ENCODE peak calls at places on chromosome 11, in six cellular contexts. A is fibroblast of lung; Z is CD8-positive, alpha-beta memory T cell; J is PC-3; W is left ventricle myocardium inferior; G is spleen. C is an unnamed sample.

GRCh38 chr11:76152741-76153608 is 53.3 kb downstream of the WNT11 start:
- DNase-seq in Z (no peak), G (peak; percentile 77), A (no peak), W (no peak), J (no peak), C (no peak)

GRCh38 chr11:662689-663274 is 25.7 kb downstream of the DRD4 start:
- DNase-seq in Z (no peak), J (peak; percentile 54), W (peak; percentile 59), A (peak; percentile 64), G (peak; percentile 87), C (peak; percentile 82)

GRCh38 chr11:117759305-117759704 is 37.7 kb downstream of the DSCAML1 start:
- DNase-seq in J (no peak), A (no peak), W (no peak), Z (no peak), G (no peak), C (no peak)

GRCh38 chr11:73223998-73224730 is 6.1 kb downstream of the P2RY2 start:
- DNase-seq in W (no peak), G (peak; percentile 66), Z (no peak), J (no peak), A (no peak), C (no peak)

GRCh38 chr11:71180694-71181466 is 71.5 kb downstream of the SHANK2 start:
- DNase-seq in Z (no peak), J (no peak), W (no peak), A (no peak), G (peak; percentile 38), C (no peak)

GRCh38 chr11:119567667-119568582 is 145.0 kb upstream of the THY1 start:
- DNase-seq in W (no peak), J (peak; percentile 91), Z (no peak), G (no peak), A (peak; percentile 85), C (peak; percentile 16)

GRCh38 chr11:128632151-128632791 is 44.9 kb upstream of the ETS1 start:
- DNase-seq in G (peak; percentile 72), A (peak; percentile 73), J (peak; percentile 80), W (no peak), Z (no peak), C (peak; percentile 45)

GRCh38 chr11:122069946-122070345 is 46.1 kb downstream of the BLID start:
- DNase-seq in Z (no peak), G (no peak), A (peak; percentile 92), J (peak; percentile 38), W (peak; percentile 26), C (peak; percentile 83)

GRCh38 chr11:90701040-90701439 is 478.2 kb upstream of the CHORDC1 start:
- DNase-seq in A (no peak), Z (no peak), W (no peak), J (no peak), G (no peak), C (no peak)

GRCh38 chr11:97894978-97895377 is 1125.8 kb upstream of the CNTN5 start:
- DNase-seq in J (no peak), G (no peak), W (no peak), A (no peak), Z (no peak), C (no peak)

GRCh38 chr11:125123947-125124633 is 12.7 kb upstream of the TMEM218 start:
- DNase-seq in Z (no peak), A (peak; percentile 60), G (peak; percentile 75), J (peak; percentile 88), W (peak; percentile 32), C (peak; percentile 80)

GRCh38 chr11:69308936-69309799 is 15.2 kb downstream of the MYEOV start:
- DNase-seq in J (no peak), A (no peak), G (no peak), Z (no peak), W (no peak), C (no peak)

GRCh38 chr11:28815110-28815509 is 706.9 kb downstream of the METTL15 start:
- DNase-seq in Z (no peak), G (no peak), A (no peak), J (peak; percentile 10), W (no peak), C (no peak)

GRCh38 chr11:101008961-101009684 is 120.5 kb downstream of the PGR start:
- DNase-seq in G (no peak), W (no peak), A (no peak), Z (no peak), J (no peak), C (no peak)

GRCh38 chr11:108664730-108665525 is at the start of gene DDX10:
- DNase-seq in J (peak; percentile 99), W (peak; percentile 98), A (peak; percentile 98), Z (peak; percentile 96), G (peak; percentile 97), C (peak; percentile 98)

GRCh38 chr11:64637346-64638016 is 46.5 kb downstream of the SLC22A12 start:
- DNase-seq in J (no peak), A (no peak), G (no peak), Z (no peak), W (no peak), C (no peak)

GRCh38 chr11:64639885-64640284 is 48.9 kb downstream of the SLC22A12 start:
- DNase-seq in W (no peak), J (no peak), G (no peak), Z (no peak), A (no peak), C (no peak)

GRCh38 chr11:64638829-64639228 is 47.8 kb downstream of the SLC22A12 start:
- DNase-seq in Z (no peak), W (no peak), J (no peak), G (no peak), A (no peak), C (no peak)

GRCh38 chr11:64641596-64642417 is 50.8 kb downstream of the SLC22A12 start:
- DNase-seq in Z (no peak), W (no peak), A (no peak), G (no peak), J (no peak), C (no peak)

DNA sequence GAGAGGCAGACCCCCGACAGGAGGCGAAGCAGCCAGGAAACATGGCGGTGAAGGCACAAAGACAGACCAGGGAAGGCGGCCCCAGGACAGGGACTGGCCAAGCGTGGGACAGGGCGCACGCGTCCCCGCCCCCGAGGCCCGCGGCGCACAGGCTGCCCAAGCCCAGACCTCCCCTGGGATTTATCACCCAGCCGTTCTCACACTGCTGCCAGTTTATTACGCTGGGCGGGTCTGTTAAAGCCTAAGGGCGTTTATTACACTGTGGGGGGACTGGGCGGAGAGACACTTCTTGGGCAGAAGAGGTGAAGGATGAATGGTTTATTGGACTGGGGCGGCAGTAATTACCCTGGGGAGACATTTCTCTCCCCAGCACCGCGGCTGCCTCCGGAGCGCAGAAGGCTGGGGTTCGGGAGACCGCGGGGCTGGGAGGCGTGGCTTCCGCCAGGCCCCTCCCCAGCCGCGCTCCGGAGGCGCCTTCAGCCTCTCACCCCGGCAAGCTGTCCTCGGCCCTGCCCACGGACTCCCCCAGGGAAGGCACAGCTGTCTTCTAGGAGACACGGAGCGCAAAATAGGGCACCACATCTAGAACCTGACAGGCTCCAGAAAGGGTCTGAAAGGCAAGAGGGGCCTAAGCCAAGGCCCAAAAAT is 47.1 kb downstream of the SLC22A12 start:
- DNase-seq in A (no peak), W (no peak), J (no peak), Z (no peak), G (no peak), C (peak; percentile 33)
- H3K4me1 ChIP-seq in A (no peaks in the 10 kb centered on the region), W (peaks cover 6% of the 10 kb centered on the region), J (no peaks in the 10 kb centered on the region), Z (peaks cover 8% of the 10 kb centered on the region), G (peaks cover 29% of the 10 kb centered on the region), C (peaks cover 21% of the 10 kb centered on the region)

DNA sequence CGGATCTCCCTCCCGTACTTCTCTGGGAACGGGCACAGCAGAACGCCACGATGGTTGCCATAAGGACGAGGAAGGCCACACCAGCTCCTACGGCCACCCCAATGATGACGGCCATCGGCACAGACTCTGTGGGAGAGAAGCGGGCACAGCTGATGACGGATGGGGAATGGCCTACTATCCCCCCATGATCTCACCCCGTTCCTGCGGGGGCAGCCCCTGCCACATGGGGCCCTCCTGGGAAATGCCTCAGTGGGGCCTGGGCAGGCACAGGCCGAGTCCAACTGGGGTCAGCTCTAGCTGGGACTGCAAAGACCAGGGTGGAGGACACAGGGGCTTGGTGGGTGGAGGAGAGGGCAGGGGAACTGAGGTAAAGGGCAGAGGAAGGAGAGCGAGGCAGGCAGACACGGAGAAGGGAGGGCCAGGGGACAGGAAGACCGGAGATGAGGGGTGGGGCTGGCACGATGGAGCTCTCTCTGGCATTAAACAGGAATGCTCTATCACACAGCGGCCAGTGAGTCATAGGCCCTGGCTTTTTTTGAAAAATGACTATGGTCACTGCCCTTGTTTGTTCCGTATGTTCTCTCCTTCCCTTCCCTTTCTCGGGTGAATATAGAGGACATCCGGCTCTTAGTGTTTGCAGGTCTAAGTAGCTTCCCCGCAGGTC is 76.0 kb downstream of the ST3GAL4 start:
- DNase-seq in G (no peak), A (peak; percentile 76), J (peak; percentile 98), W (peak; percentile 73), Z (no peak), C (peak; percentile 50)
- H3K4me1 ChIP-seq in G (peaks cover 75% of the 10 kb centered on the region), A (peaks cover 16% of the 10 kb centered on the region), J (peaks cover 25% of the 10 kb centered on the region), W (peaks cover 61% of the 10 kb centered on the region), Z (no peaks in the 10 kb centered on the region), C (peaks cover 25% of the 10 kb centered on the region)

DNA sequence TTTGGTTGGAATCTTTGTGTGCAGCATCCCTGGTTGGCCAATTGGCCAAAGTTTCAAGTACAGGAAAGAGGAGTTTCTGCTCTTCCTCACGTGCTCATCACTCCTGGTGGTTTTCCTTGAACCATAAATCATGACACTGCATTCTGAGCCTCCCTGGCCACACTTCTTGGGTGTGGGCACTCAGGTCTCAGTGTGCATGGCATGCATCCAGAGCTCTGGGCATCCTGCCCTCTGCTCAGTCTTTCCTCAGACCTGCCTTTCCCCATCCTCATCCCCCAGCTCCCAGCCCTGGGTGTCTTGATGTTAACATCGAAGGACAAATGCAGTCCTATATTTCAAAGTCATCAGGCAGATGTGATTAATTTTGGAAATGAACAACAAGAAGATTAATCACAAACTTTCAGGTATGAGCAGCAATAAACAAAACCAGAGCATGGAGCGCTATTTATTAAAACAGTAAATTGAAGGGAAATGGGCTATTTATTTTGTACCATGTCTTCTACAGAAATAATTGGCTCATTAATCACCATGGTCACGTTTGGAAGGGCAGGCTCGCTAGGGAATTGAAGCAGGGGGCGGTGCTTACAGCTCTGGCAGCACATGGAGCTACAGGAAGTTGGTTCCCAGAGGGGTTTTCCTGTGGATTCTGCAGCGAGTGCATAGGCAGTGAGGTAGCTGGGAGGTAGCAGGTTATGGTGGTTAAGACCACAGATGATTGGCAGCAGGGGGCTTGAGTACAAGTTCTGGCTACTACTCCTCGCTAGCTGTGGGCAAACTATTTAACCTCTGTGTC is 89.6 kb downstream of the CSNK2A3 start:
- DNase-seq in W (no peak), A (no peak), Z (no peak), G (no peak), J (peak; percentile 15), C (no peak)
- H3K4me1 ChIP-seq in W (peaks cover 10% of the 10 kb centered on the region), A (no peaks in the 10 kb centered on the region), Z (no peaks in the 10 kb centered on the region), G (no peaks in the 10 kb centered on the region), J (peaks cover 38% of the 10 kb centered on the region), C (no peaks in the 10 kb centered on the region)

GRCh38 chr11:1705121-1706052 is 8.4 kb downstream of the KRTAP5-6 start:
- DNase-seq in A (no peak), G (peak; percentile 11), W (no peak), Z (no peak), J (peak; percentile 31), C (no peak)
- H3K4me1 ChIP-seq in A (no peaks in the 10 kb centered on the region), G (peaks cover 7% of the 10 kb centered on the region), W (no peaks in the 10 kb centered on the region), Z (peaks cover 10% of the 10 kb centered on the region), J (peaks cover 11% of the 10 kb centered on the region), C (no peaks in the 10 kb centered on the region)